ENCODE peak calls at places on chromosome 6, in ten cellular contexts. E is HCT116, R is transverse colon, A is GM23338, U is GM12892, T is breast epithelium, B is H1, O is Panc1, Z is HL-60, G is stomach. M is an unnamed sample.

GRCh38 chr6:44397424-44398169 is 10.1 kb downstream of the CDC5L start:
- DNase-seq in E (no peak), R (no peak), A (no peak), U (no peak), T (no peak), B (no peak), O (no peak), Z (no peak), G (no peak), M (no peak)

GRCh38 chr6:90494067-90494773 is 92.7 kb downstream of the MAP3K7 start:
- DNase-seq in E (no peak), R (no peak), A (peak), U (no peak), T (no peak), B (peak), O (no peak), Z (no peak), G (no peak), M (no peak)

GRCh38 chr6:107665386-107665785 is 158.7 kb downstream of the SCML4 start:
- DNase-seq in E (no peak), R (no peak), A (no peak), U (no peak), T (no peak), B (no peak), O (no peak), Z (no peak), G (no peak), M (no peak)

GRCh38 chr6:109526905-109527628 is 44.0 kb upstream of the ZBTB24 start:
- DNase-seq in E (peak), R (peak), A (peak), U (no peak), T (no peak), B (peak), O (peak), Z (no peak), G (peak), M (no peak)

GRCh38 chr6:130675072-130675471 is 152.1 kb upstream of the SMLR1 start:
- DNase-seq in E (no peak), R (no peak), A (no peak), U (no peak), T (no peak), B (no peak), O (no peak), Z (no peak), G (peak), M (no peak)

GRCh38 chr6:122184260-122184934 is 215.1 kb upstream of the HSF2 start:
- DNase-seq in E (peak), R (no peak), A (no peak), U (no peak), T (no peak), B (no peak), O (no peak), Z (no peak), G (no peak), M (no peak)

GRCh38 chr6:151549790-151550189 is 56.0 kb downstream of the CCDC170 start:
- DNase-seq in E (no peak), R (no peak), A (no peak), U (no peak), T (no peak), B (no peak), O (no peak), Z (no peak), G (no peak), M (no peak)

GRCh38 chr6:4320860-4321259 is 185.5 kb upstream of the ECI2 start:
- DNase-seq in E (no peak), R (no peak), A (no peak), U (no peak), T (no peak), B (no peak), O (peak), Z (no peak), G (no peak), M (no peak)

GRCh38 chr6:29553268-29554057 is 6.1 kb downstream of the UBD start:
- DNase-seq in E (no peak), R (peak), A (peak), U (no peak), T (no peak), B (peak), O (no peak), Z (no peak), G (peak), M (peak)

GRCh38 chr6:376823-377571 is 14.6 kb upstream of the IRF4 start:
- DNase-seq in E (no peak), R (no peak), A (no peak), U (no peak), T (no peak), B (no peak), O (no peak), Z (no peak), G (no peak), M (no peak)

GRCh38 chr6:137766596-137767370 is 100.3 kb upstream of the TNFAIP3 start:
- DNase-seq in E (no peak), R (no peak), A (no peak), U (no peak), T (no peak), B (no peak), O (no peak), Z (no peak), G (no peak), M (no peak)

GRCh38 chr6:81761197-81761596 is 8.7 kb upstream of the TENT5A start:
- DNase-seq in E (no peak), R (no peak), A (no peak), U (no peak), T (no peak), B (no peak), O (no peak), Z (no peak), G (no peak), M (no peak)

GRCh38 chr6:118581489-118581959 is 33.4 kb downstream of the PLN start:
- DNase-seq in E (no peak), R (no peak), A (no peak), U (no peak), T (no peak), B (no peak), O (no peak), Z (peak), G (peak), M (no peak)

GRCh38 chr6:3380344-3381232 is 76.3 kb downstream of the SLC22A23 start:
- DNase-seq in E (no peak), R (no peak), A (no peak), U (no peak), T (peak), B (no peak), O (no peak), Z (no peak), G (peak), M (no peak)

GRCh38 chr6:52454556-52454955 is 34.4 kb downstream of the EFHC1 start:
- DNase-seq in E (peak), R (no peak), A (no peak), U (no peak), T (no peak), B (no peak), O (no peak), Z (no peak), G (no peak), M (no peak)

GRCh38 chr6:15969236-15969778 is 159.6 kb upstream of the MYLIP start:
- DNase-seq in E (no peak), R (no peak), A (no peak), U (no peak), T (no peak), B (no peak), O (no peak), Z (no peak), G (no peak), M (no peak)

GRCh38 chr6:36692861-36693702 is 4.5 kb upstream of the RAB44 start:
- DNase-seq in E (no peak), R (peak), A (no peak), U (no peak), T (no peak), B (no peak), O (no peak), Z (no peak), G (peak), M (peak)
- TF ChIP-seq POLR2AphosphoS5 in E (no peak), R (no peak), A (no peak), U (no peak), T (no peak), B (no peak), O (no peak), Z (no peak), G (no peak), M (no peak)

GRCh38 chr6:31399589-31400466 is 3.6 kb upstream of the MICA start:
- DNase-seq in E (peak), R (peak), A (peak), U (peak), T (peak), B (peak), O (peak), Z (peak), G (peak), M (peak)
- TF ChIP-seq POLR2AphosphoS5 in E (peak), R (peak), A (no peak), U (no peak), T (peak), B (no peak), O (peak), Z (no peak), G (peak), M (peak)

GRCh38 chr6:168909288-168909687 is 344.4 kb downstream of the THBS2 start:
- DNase-seq in E (no peak), R (no peak), A (no peak), U (no peak), T (no peak), B (no peak), O (no peak), Z (no peak), G (no peak), M (no peak)

GRCh38 chr6:168905451-168906090 is 348.1 kb downstream of the THBS2 start:
- DNase-seq in E (no peak), R (no peak), A (no peak), U (no peak), T (no peak), B (no peak), O (no peak), Z (no peak), G (peak), M (no peak)

GRCh38 chr6:168908166-168908565 is 345.5 kb downstream of the THBS2 start:
- DNase-seq in E (no peak), R (no peak), A (no peak), U (no peak), T (no peak), B (no peak), O (no peak), Z (no peak), G (no peak), M (no peak)

GRCh38 chr6:168906251-168906845 is 347.3 kb downstream of the THBS2 start:
- DNase-seq in E (no peak), R (no peak), A (no peak), U (no peak), T (no peak), B (no peak), O (no peak), Z (no peak), G (peak), M (no peak)

GRCh38 chr6:168908887-168909286 is 344.8 kb downstream of the THBS2 start:
- DNase-seq in E (no peak), R (no peak), A (no peak), U (no peak), T (no peak), B (no peak), O (no peak), Z (no peak), G (no peak), M (no peak)
- TF ChIP-seq POLR2AphosphoS5 in E (no peak), R (no peak), A (no peak), U (no peak), T (no peak), B (no peak), O (no peak), Z (no peak), G (no peak), M (no peak)

GRCh38 chr6:24402697-24403500 is at the start of gene MRS2:
- DNase-seq in E (peak), R (peak), A (peak), U (peak), T (peak), B (peak), O (no peak), Z (peak), G (peak), M (peak)
- TF ChIP-seq POLR2AphosphoS5 in E (peak), R (peak), A (peak), U (peak), T (peak), B (peak), O (peak), Z (peak), G (peak), M (peak)

GRCh38 chr6:19478273-19478672 is 358.9 kb upstream of the ID4 start:
- DNase-seq in E (no peak), R (no peak), A (no peak), U (no peak), T (no peak), B (no peak), O (no peak), Z (no peak), G (no peak), M (no peak)

GRCh38 chr6:19477563-19477962 is 359.6 kb upstream of the ID4 start:
- DNase-seq in E (no peak), R (no peak), A (no peak), U (no peak), T (no peak), B (no peak), O (no peak), Z (no peak), G (no peak), M (no peak)

GRCh38 chr6:19478992-19479391 is 358.2 kb upstream of the ID4 start:
- DNase-seq in E (no peak), R (no peak), A (no peak), U (no peak), T (no peak), B (no peak), O (no peak), Z (no peak), G (no peak), M (no peak)
- TF ChIP-seq POLR2AphosphoS5 in E (no peak), R (peak), A (no peak), U (no peak), T (no peak), B (no peak), O (no peak), Z (no peak), G (no peak), M (no peak)

GRCh38 chr6:166633732-166634535 is 6.9 kb upstream of the RPS6KA2 start:
- DNase-seq in E (no peak), R (no peak), A (no peak), U (no peak), T (no peak), B (no peak), O (no peak), Z (peak), G (no peak), M (no peak)
- TF ChIP-seq POLR2AphosphoS5 in E (no peak), R (peak), A (no peak), U (no peak), T (no peak), B (no peak), O (no peak), Z (no peak), G (no peak), M (peak)

GRCh38 chr6:14506656-14507242 is 389.2 kb downstream of the CD83 start:
- DNase-seq in E (no peak), R (peak), A (no peak), U (no peak), T (no peak), B (no peak), O (no peak), Z (no peak), G (no peak), M (no peak)

GRCh38 chr6:14513726-14514125 is 396.2 kb downstream of the CD83 start:
- DNase-seq in E (no peak), R (no peak), A (no peak), U (no peak), T (no peak), B (no peak), O (no peak), Z (no peak), G (no peak), M (no peak)

GRCh38 chr6:14512246-14512645 is 394.7 kb downstream of the CD83 start:
- DNase-seq in E (no peak), R (no peak), A (no peak), U (no peak), T (no peak), B (no peak), O (no peak), Z (no peak), G (no peak), M (no peak)

GRCh38 chr6:14510038-14510437 is 392.5 kb downstream of the CD83 start:
- DNase-seq in E (peak), R (no peak), A (peak), U (no peak), T (no peak), B (no peak), O (no peak), Z (no peak), G (no peak), M (no peak)

DNA sequence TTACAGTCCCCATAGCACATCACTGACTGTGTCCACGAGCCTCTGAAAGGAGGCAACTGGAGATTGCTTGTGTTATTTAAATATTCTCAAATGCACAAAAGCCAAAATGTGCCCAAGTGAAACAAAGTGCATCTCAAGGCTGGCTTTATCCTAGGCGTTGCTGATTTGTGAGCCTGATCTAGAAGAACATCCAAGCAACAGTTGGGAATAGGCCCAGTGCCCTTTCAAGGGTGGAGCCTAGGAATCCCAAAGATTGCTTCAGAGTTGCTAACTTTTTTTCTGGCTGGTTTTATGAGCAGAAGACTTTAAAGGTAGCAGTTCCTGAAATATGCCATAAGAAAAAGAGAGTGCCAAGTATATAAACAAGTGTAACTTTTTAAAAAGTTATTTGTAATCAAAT is 393.6 kb downstream of the CD83 start:
- DNase-seq in E (no peak), R (no peak), A (no peak), U (no peak), T (no peak), B (no peak), O (no peak), Z (no peak), G (no peak), M (no peak)
- TF ChIP-seq POLR2AphosphoS5 in E (no peak), R (no peak), A (no peak), U (no peak), T (no peak), B (no peak), O (no peak), Z (no peak), G (no peak), M (no peak)

M was measured in spleen.